ENCODE peak calls at places on chromosomes 3 and 15, in six cellular contexts. U is IMR-90; L is gastrocnemius medialis; Z is ovary; G is CD8-positive, alpha-beta memory T cell; F is right atrium auricular region. H is an unnamed sample.
A peak's percentile ranks its signal among the peaks of the same experiment; 100 is the strongest.

GRCh38 chr3:18424213-18424861 is 802 bp downstream of the SATB1 start:
- DNase-seq in U (no peak), L (no peak), Z (no peak), G (no peak), F (no peak), H (no peak)

GRCh38 chr15:72923304-72923703 is 129.0 kb upstream of the NEO1 start:
- DNase-seq in U (no peak), L (no peak), Z (no peak), G (no peak), F (no peak), H (no peak)

GRCh38 chr15:29687204-29687768 is 135.0 kb downstream of the TJP1 start:
- DNase-seq in U (no peak), L (no peak), Z (no peak), G (no peak), F (no peak), H (no peak)

GRCh38 chr3:184315506-184315867 is 1.1 kb downstream of the EIF4G1 start:
- DNase-seq in U (no peak), L (no peak), Z (no peak), G (no peak), F (no peak), H (no peak)

GRCh38 chr3:56183529-56183928 is 284.7 kb downstream of the ERC2 start:
- DNase-seq in U (no peak), L (no peak), Z (no peak), G (no peak), F (no peak), H (no peak)

GRCh38 chr3:13671536-13672233 is 122.8 kb downstream of the FBLN2 start:
- DNase-seq in U (no peak), L (no peak), Z (no peak), G (no peak), F (no peak), H (no peak)

GRCh38 chr3:181230258-181230657 is 240.7 kb upstream of the DNAJC19 start:
- DNase-seq in U (no peak), L (no peak), Z (no peak), G (no peak), F (no peak), H (no peak)

GRCh38 chr15:78830514-78831228 is 19.4 kb upstream of the ADAMTS7 start:
- DNase-seq in U (no peak), L (no peak), Z (no peak), G (no peak), F (no peak), H (no peak)

GRCh38 chr3:61299343-61299742 is 48.1 kb upstream of the FHIT start:
- DNase-seq in U (no peak), L (no peak), Z (no peak), G (no peak), F (no peak), H (no peak)

GRCh38 chr3:42690766-42691680 is 5.7 kb downstream of the KLHL40 start:
- DNase-seq in U (no peak), L (no peak), Z (no peak), G (no peak), F (no peak), H (peak; percentile 9)

GRCh38 chr3:15107075-15107947 is 8.4 kb upstream of the RBSN start:
- DNase-seq in U (no peak), L (no peak), Z (no peak), G (no peak), F (no peak), H (no peak)

GRCh38 chr3:157333551-157333991 is 103.1 kb upstream of the PTX3 start:
- DNase-seq in U (peak; percentile 90), L (no peak), Z (no peak), G (no peak), F (no peak), H (no peak)

GRCh38 chr3:107959767-107960166 is 131.1 kb downstream of the CD47 start:
- DNase-seq in U (peak; percentile 36), L (no peak), Z (no peak), G (no peak), F (no peak), H (no peak)

GRCh38 chr15:22968356-22968755 is 11.8 kb downstream of the CYFIP1 start:
- DNase-seq in U (peak; percentile 97), L (no peak), Z (no peak), G (no peak), F (no peak), H (no peak)

GRCh38 chr3:148880681-148881080 is 15.6 kb downstream of the CPA3 start:
- DNase-seq in U (no peak), L (no peak), Z (no peak), G (no peak), F (no peak), H (no peak)

GRCh38 chr15:67024322-67024997 is 40.9 kb upstream of the SMAD3 start:
- DNase-seq in U (peak; percentile 97), L (peak; percentile 74), Z (peak; percentile 77), G (no peak), F (peak; percentile 91), H (peak; percentile 86)

GRCh38 chr15:39663684-39664083 is 82.8 kb downstream of the THBS1 start:
- DNase-seq in U (peak; percentile 17), L (no peak), Z (no peak), G (no peak), F (no peak), H (no peak)

GRCh38 chr3:167872032-167872431 is 136.5 kb downstream of the SERPINI1 start:
- DNase-seq in U (no peak), L (no peak), Z (no peak), G (no peak), F (no peak), H (no peak)

GRCh38 chr15:88911766-88912118 is 1.4 kb downstream of the MFGE8 start:
- DNase-seq in U (peak; percentile 70), L (peak; percentile 68), Z (no peak), G (no peak), F (no peak), H (peak; percentile 57)

GRCh38 chr3:77815467-77815866 is 775.6 kb downstream of the ROBO2 start:
- DNase-seq in U (no peak), L (no peak), Z (no peak), G (no peak), F (no peak), H (no peak)

GRCh38 chr3:108018552-108018951 is 72.3 kb downstream of the CD47 start:
- DNase-seq in U (no peak), L (no peak), Z (no peak), G (no peak), F (no peak), H (no peak)

GRCh38 chr3:72245183-72245811 is 460.3 kb upstream of the PROK2 start:
- DNase-seq in U (no peak), L (peak; percentile 61), Z (no peak), G (no peak), F (peak; percentile 62), H (peak; percentile 64)

GRCh38 chr3:193016437-193016887 is 98.8 kb upstream of the MB21D2 start:
- DNase-seq in U (no peak), L (no peak), Z (peak; percentile 13), G (no peak), F (no peak), H (peak; percentile 37)

GRCh38 chr3:123832712-123833397 is 51.3 kb downstream of the MYLK start:
- DNase-seq in U (no peak), L (no peak), Z (no peak), G (no peak), F (no peak), H (no peak)

GRCh38 chr3:123834631-123835030 is 49.5 kb downstream of the MYLK start:
- DNase-seq in U (peak; percentile 90), L (no peak), Z (no peak), G (no peak), F (no peak), H (no peak)

GRCh38 chr3:123837858-123838257 is 46.3 kb downstream of the MYLK start:
- DNase-seq in U (no peak), L (no peak), Z (no peak), G (no peak), F (no peak), H (no peak)

GRCh38 chr3:123831420-123831819 is 52.7 kb downstream of the MYLK start:
- DNase-seq in U (no peak), L (no peak), Z (no peak), G (no peak), F (no peak), H (no peak)

GRCh38 chr3:123833398-123833785 is 50.7 kb downstream of the MYLK start:
- DNase-seq in U (no peak), L (no peak), Z (no peak), G (no peak), F (no peak), H (no peak)
- H3K27ac ChIP-seq in U (no peak overlapping the region), L (no peak overlapping the region), Z (no peak overlapping the region), G (no peak overlapping the region), F (no peak overlapping the region), H (no peak overlapping the region)

GRCh38 chr15:63288342-63288741 is 10.9 kb downstream of the APH1B start:
- DNase-seq in U (no peak), L (no peak), Z (no peak), G (no peak), F (no peak), H (no peak)
- H3K27ac ChIP-seq in U (no peak overlapping the region), L (no peak overlapping the region), Z (no peak overlapping the region), G (no peak overlapping the region), F (no peak overlapping the region), H (no peak overlapping the region)

DNA sequence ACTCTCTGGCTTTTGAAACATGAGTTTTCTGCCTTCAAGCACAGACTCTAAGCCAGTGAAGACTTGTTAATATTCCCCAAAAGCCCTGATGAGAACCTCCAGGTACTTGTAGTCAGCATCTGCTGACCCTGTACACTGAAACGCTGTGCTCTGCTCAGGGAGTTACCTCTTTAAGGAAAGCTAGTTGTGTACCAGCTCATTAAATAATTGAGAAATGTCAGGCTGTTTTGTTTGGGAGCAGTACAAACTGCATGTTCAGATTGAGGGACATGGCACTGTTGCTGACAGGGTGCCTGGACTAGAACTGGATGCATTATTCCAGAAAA is 21.7 kb downstream of the UPK1B start:
- DNase-seq in U (no peak), L (no peak), Z (no peak), G (no peak), F (no peak), H (no peak)
- H3K27ac ChIP-seq in U (peak overlapping the region; percentile 90), L (no peak overlapping the region), Z (no peak overlapping the region), G (no peak overlapping the region), F (no peak overlapping the region), H (no peak overlapping the region)

DNA sequence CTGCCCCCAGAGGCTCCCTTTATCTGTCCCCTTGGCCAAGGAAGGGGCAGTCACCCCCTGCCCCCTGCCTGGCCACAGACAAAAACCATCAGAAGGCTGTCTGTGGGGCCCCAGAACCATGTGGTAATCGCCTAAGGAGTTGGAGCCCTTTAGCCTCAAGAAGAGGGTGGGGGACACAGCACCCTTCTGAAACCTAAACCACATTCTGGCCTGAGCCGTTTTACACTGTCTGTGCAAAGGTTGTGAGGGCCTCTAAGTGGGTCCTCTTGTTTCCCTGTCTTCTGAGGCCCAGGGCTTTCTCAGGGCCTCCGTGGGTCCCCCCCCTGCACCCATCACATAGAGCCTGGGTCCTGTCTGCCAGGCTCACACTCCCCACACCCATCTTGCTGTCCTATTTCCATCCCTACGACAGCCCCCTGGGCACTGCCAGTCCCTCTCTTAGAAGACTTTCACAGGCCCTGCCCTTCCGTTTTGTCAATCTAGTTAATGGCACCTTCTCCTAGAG is 17.9 kb upstream of the RPUSD3 start:
- DNase-seq in U (no peak), L (no peak), Z (no peak), G (no peak), F (no peak), H (no peak)
- H3K27ac ChIP-seq in U (no peak overlapping the region), L (no peak overlapping the region), Z (no peak overlapping the region), G (no peak overlapping the region), F (no peak overlapping the region), H (peak overlapping the region; percentile 94)

DNA sequence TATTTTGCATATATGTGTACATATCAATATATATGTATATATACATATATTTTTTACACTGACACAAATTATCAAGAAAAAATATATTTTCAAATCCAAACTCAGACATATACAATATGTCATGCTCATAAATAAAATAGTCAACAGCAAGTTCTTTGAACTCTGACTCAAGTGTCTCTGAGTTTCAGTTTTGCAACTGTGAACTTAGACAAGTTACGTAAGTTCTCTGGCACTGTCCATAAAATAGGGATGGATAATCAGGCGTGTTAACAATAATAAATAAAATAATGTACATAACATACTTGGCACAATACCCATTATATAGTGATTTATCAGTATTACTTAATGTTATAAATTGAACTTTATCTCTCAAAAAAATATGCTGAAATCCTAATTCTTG is 12.1 kb upstream of the XRN1 start:
- DNase-seq in U (no peak), L (no peak), Z (no peak), G (no peak), F (no peak), H (no peak)
- H3K27ac ChIP-seq in U (no peak overlapping the region), L (no peak overlapping the region), Z (no peak overlapping the region), G (no peak overlapping the region), F (no peak overlapping the region), H (no peak overlapping the region)